ENCODE peak calls at places on chromosomes 3 and 15, in six cellular contexts. P, O, K, I, B and M are unnamed samples.

GRCh38 chr15:83443076-83443847 is 3.9 kb upstream of the SH3GL3 start:
- DNase-seq in I (no peak), O (peak; percentile 70), B (no peak), P (no peak), K (no peak), M (no peak)

GRCh38 chr15:100211855-100212850 is 129.6 kb downstream of the ADAMTS17 start:
- DNase-seq in B (no peak), O (no peak), P (no peak), I (no peak), K (no peak), M (no peak)

GRCh38 chr3:138879541-138880380 is 45.0 kb upstream of the PIK3CB start:
- DNase-seq in P (no peak), K (no peak), B (no peak), O (no peak), I (no peak), M (no peak)

GRCh38 chr3:183943739-183944138 is 59.1 kb upstream of the PARL start:
- DNase-seq in O (no peak), K (no peak), P (no peak), B (no peak), I (no peak), M (no peak)

GRCh38 chr3:22940285-22940684 is 262.8 kb upstream of the UBE2E2 start:
- DNase-seq in B (no peak), P (no peak), I (no peak), O (no peak), K (no peak), M (no peak)

GRCh38 chr3:16179261-16179660 is 4.8 kb downstream of the GALNT15 start:
- DNase-seq in O (no peak), I (no peak), P (no peak), B (no peak), K (no peak), M (no peak)

GRCh38 chr3:4656059-4656458 is 162.9 kb downstream of the ITPR1 start:
- DNase-seq in K (no peak), I (peak; percentile 12), O (peak; percentile 35), B (peak; percentile 15), P (peak; percentile 38), M (no peak)

GRCh38 chr15:93321881-93322282 is 232.9 kb upstream of the RGMA start:
- DNase-seq in P (no peak), O (no peak), K (no peak), B (no peak), I (no peak), M (no peak)

GRCh38 chr15:65004993-65005392 is 15.3 kb upstream of the SPG21 start:
- DNase-seq in I (no peak), P (no peak), B (no peak), K (no peak), O (no peak), M (no peak)

GRCh38 chr3:193681631-193682030 is 88.6 kb downstream of the OPA1 start:
- DNase-seq in B (no peak), O (no peak), K (no peak), I (no peak), P (no peak), M (no peak)

GRCh38 chr15:98858610-98859023 is 149.0 kb downstream of the PGPEP1L start:
- DNase-seq in K (peak; percentile 46), I (no peak), O (no peak), B (no peak), P (no peak), M (no peak)

GRCh38 chr3:188272481-188273372 is 118.8 kb downstream of the LPP start:
- DNase-seq in I (no peak), K (no peak), B (no peak), P (no peak), O (peak; percentile 86), M (no peak)

GRCh38 chr3:57555316-57555715 is 758 bp upstream of the PDE12 start:
- DNase-seq in K (no peak), B (no peak), P (no peak), I (no peak), O (no peak), M (no peak)

GRCh38 chr3:131447349-131447748 is 55.4 kb downstream of the MRPL3 start:
- DNase-seq in K (no peak), P (no peak), O (no peak), B (no peak), I (no peak), M (no peak)

GRCh38 chr3:37279858-37280257 is 105.5 kb upstream of the LRRFIP2 start:
- DNase-seq in I (no peak), O (no peak), K (no peak), B (no peak), P (no peak), M (no peak)

GRCh38 chr3:50807266-50807665 is 132.5 kb downstream of the DOCK3 start:
- DNase-seq in K (no peak), I (no peak), B (no peak), O (no peak), P (no peak), M (no peak)

GRCh38 chr3:122996038-122996580 is 31.5 kb downstream of the SEMA5B start:
- DNase-seq in O (no peak), P (peak; percentile 32), B (no peak), K (no peak), I (no peak), M (no peak)

GRCh38 chr3:55409802-55410201 is 77.3 kb downstream of the WNT5A start:
- DNase-seq in O (no peak), P (no peak), B (no peak), I (no peak), K (no peak), M (no peak)

GRCh38 chr15:68343579-68344225 is 66.2 kb downstream of the FEM1B start:
- DNase-seq in O (no peak), P (no peak), B (no peak), I (no peak), K (no peak), M (no peak)

GRCh38 chr15:68698708-68699107 is 119.9 kb downstream of the CORO2B start:
- DNase-seq in K (no peak), O (no peak), P (no peak), B (no peak), I (no peak), M (no peak)

GRCh38 chr3:171013822-171014748 is 12.4 kb downstream of the SLC2A2 start:
- DNase-seq in K (no peak), P (no peak), O (no peak), I (no peak), B (no peak), M (no peak)

GRCh38 chr3:135759651-135760050 is 205.9 kb upstream of the PPP2R3A start:
- DNase-seq in P (no peak), O (peak; percentile 40), B (no peak), I (no peak), K (no peak), M (no peak)

GRCh38 chr15:97235285-97235985 is 725.1 kb upstream of the ARRDC4 start:
- DNase-seq in O (peak; percentile 42), P (no peak), B (peak; percentile 18), I (peak; percentile 63), K (no peak), M (no peak)

GRCh38 chr3:45870099-45870498 is 16.2 kb upstream of the CCR9 start:
- DNase-seq in I (no peak), B (no peak), K (no peak), O (no peak), P (no peak), M (peak; percentile 8)

GRCh38 chr15:72770673-72771328 is 12.8 kb downstream of the ADPGK start:
- DNase-seq in K (no peak), P (no peak), B (no peak), O (no peak), I (no peak), M (no peak)

GRCh38 chr3:12663311-12663935 is 494 bp downstream of the RAF1 start:
- DNase-seq in K (no peak), P (peak; percentile 77), I (no peak), O (peak; percentile 27), B (no peak), M (peak; percentile 15)

GRCh38 chr3:99817047-99817436 is 620 bp upstream of the CMSS1 start:
- DNase-seq in O (no peak), I (no peak), K (no peak), B (no peak), P (no peak), M (no peak)

GRCh38 chr3:111882194-111882593 is 23.1 kb downstream of the PHLDB2 start:
- DNase-seq in I (no peak), B (no peak), K (no peak), P (no peak), O (no peak), M (no peak)

GRCh38 chr3:69012836-69013255 is 638 bp downstream of the EOGT start:
- DNase-seq in K (no peak), B (no peak), I (no peak), O (peak; percentile 9), P (peak; percentile 36), M (no peak)

GRCh38 chr3:160473978-160474377 is 24.4 kb upstream of the TRIM59 start:
- DNase-seq in O (peak; percentile 22), I (no peak), P (no peak), K (no peak), B (no peak), M (no peak)

GRCh38 chr15:68719051-68719450 is 101.6 kb downstream of the ANP32A start:
- DNase-seq in O (no peak), I (no peak), K (no peak), B (no peak), P (no peak), M (no peak)

GRCh38 chr3:87062685-87063084 is 71.7 kb upstream of the VGLL3 start:
- DNase-seq in K (no peak), I (no peak), B (no peak), P (no peak), O (no peak), M (no peak)

GRCh38 chr3:131470377-131470776 is 32.4 kb downstream of the MRPL3 start:
- DNase-seq in I (no peak), B (no peak), P (no peak), O (no peak), K (no peak), M (no peak)

GRCh38 chr3:64399205-64399800 is 174.0 kb upstream of the PRICKLE2 start:
- DNase-seq in I (peak; percentile 11), B (no peak), P (no peak), K (peak; percentile 0), O (peak; percentile 52), M (no peak)

GRCh38 chr3:46671541-46672348 is 21.7 kb downstream of the ALS2CL start:
- DNase-seq in O (no peak), I (no peak), P (no peak), K (no peak), B (no peak), M (no peak)

GRCh38 chr3:7332696-7333095 is 471.8 kb downstream of the GRM7 start:
- DNase-seq in O (no peak), B (no peak), P (no peak), I (no peak), K (no peak), M (no peak)